ENCODE peak calls at places on chromosomes 11 and 22, in five cellular contexts. Q is NCI-H2171; I is T-helper 17 cell; Z is AG04450; J is stimulated activated CD8-positive, alpha-beta memory T cell treated with anti-CD3 and anti-CD28 coated beads, Interleukin-2, amount 100 ng/mL, for 1 hour. T is an unnamed sample.

GRCh38 chr22:47119181-47119580 is 356.7 kb downstream of the TBC1D22A start:
- DNase-seq in Q (no peak), I (no peak), Z (no peak), J (no peak), T (no peak)

GRCh38 chr22:25774575-25775026 is 32.6 kb downstream of the MYO18B start:
- DNase-seq in Q (peak; percentile 16), I (no peak), Z (no peak), J (no peak), T (no peak)

GRCh38 chr11:37442576-37442975 is 844.5 kb upstream of the RAG2 start:
- DNase-seq in Q (no peak), I (no peak), Z (no peak), J (no peak), T (no peak)

GRCh38 chr11:57913713-57914704 is 109.7 kb upstream of the OR9Q1 start:
- DNase-seq in Q (no peak), I (no peak), Z (no peak), J (no peak), T (no peak)

GRCh38 chr11:124865181-124865901 is at the start of gene ROBO3:
- DNase-seq in Q (peak; percentile 36), I (no peak), Z (no peak), J (no peak), T (no peak)

GRCh38 chr22:23053912-23054530 is 16.3 kb upstream of the GNAZ start:
- DNase-seq in Q (no peak), I (no peak), Z (no peak), J (no peak), T (no peak)

GRCh38 chr22:41696714-41697113 is 2.6 kb upstream of the MEI1 start:
- DNase-seq in Q (no peak), I (no peak), Z (no peak), J (no peak), T (no peak)

GRCh38 chr11:95078526-95078925 is 11.1 kb upstream of the ENDOD1 start:
- DNase-seq in Q (no peak), I (no peak), Z (no peak), J (no peak), T (no peak)

GRCh38 chr11:9103542-9104276 is 12.3 kb upstream of the SCUBE2 start:
- DNase-seq in Q (no peak), I (no peak), Z (no peak), J (no peak), T (no peak)